ENCODE peak calls at places on chromosome 10, in seven cellular contexts. One of them, this sample, is unnamed.

GRCh38 chr10:48289652-48290238 is 15.2 kb upstream of the FRMPD2 start:
- DNase-seq in cardiac muscle cell: peak; percentile 85
- DNase-seq in CD8-positive, alpha-beta T cell: peak; percentile 60
- DNase-seq in HL-60: peak; percentile 31
- DNase-seq in AG10803: peak; percentile 39
- DNase-seq in ascending aorta: no peak
- DNase-seq in brain microvascular endothelial cell: peak; percentile 43
- DNase-seq in this sample: no peak

GRCh38 chr10:67912330-67912946 is 28.0 kb downstream of the SIRT1 start:
- DNase-seq in cardiac muscle cell: no peak
- DNase-seq in CD8-positive, alpha-beta T cell: no peak
- DNase-seq in HL-60: no peak
- DNase-seq in AG10803: peak; percentile 75
- DNase-seq in ascending aorta: no peak
- DNase-seq in brain microvascular endothelial cell: peak; percentile 1
- DNase-seq in this sample: no peak

GRCh38 chr10:97718659-97719142 is 5.2 kb downstream of the MARVELD1 start:
- DNase-seq in cardiac muscle cell: no peak
- DNase-seq in CD8-positive, alpha-beta T cell: no peak
- DNase-seq in HL-60: no peak
- DNase-seq in AG10803: peak; percentile 62
- DNase-seq in ascending aorta: peak; percentile 75
- DNase-seq in brain microvascular endothelial cell: no peak
- DNase-seq in this sample: peak; percentile 99

GRCh38 chr10:63268139-63268797 is 135.1 kb downstream of the NRBF2 start:
- DNase-seq in cardiac muscle cell: peak; percentile 27
- DNase-seq in CD8-positive, alpha-beta T cell: no peak
- DNase-seq in HL-60: no peak
- DNase-seq in AG10803: peak; percentile 25
- DNase-seq in ascending aorta: no peak
- DNase-seq in brain microvascular endothelial cell: no peak
- DNase-seq in this sample: no peak

GRCh38 chr10:59991661-59992060 is 85.3 kb upstream of the CCDC6 start:
- DNase-seq in cardiac muscle cell: no peak
- DNase-seq in CD8-positive, alpha-beta T cell: no peak
- DNase-seq in HL-60: peak; percentile 39
- DNase-seq in AG10803: peak; percentile 3
- DNase-seq in ascending aorta: no peak
- DNase-seq in brain microvascular endothelial cell: peak; percentile 38
- DNase-seq in this sample: peak; percentile 86

GRCh38 chr10:132828681-132829080 is 42.7 kb upstream of the NKX6-2 start:
- DNase-seq in cardiac muscle cell: no peak
- DNase-seq in CD8-positive, alpha-beta T cell: no peak
- DNase-seq in HL-60: no peak
- DNase-seq in AG10803: no peak
- DNase-seq in ascending aorta: no peak
- DNase-seq in brain microvascular endothelial cell: no peak
- DNase-seq in this sample: no peak

GRCh38 chr10:122461367-122461728 is at the start of gene HTRA1:
- DNase-seq in cardiac muscle cell: peak; percentile 91
- DNase-seq in CD8-positive, alpha-beta T cell: no peak
- DNase-seq in HL-60: no peak
- DNase-seq in AG10803: peak; percentile 73
- DNase-seq in ascending aorta: peak; percentile 88
- DNase-seq in brain microvascular endothelial cell: no peak
- DNase-seq in this sample: no peak

GRCh38 chr10:104680467-104681401 is 39.6 kb downstream of the SORCS3 start:
- DNase-seq in cardiac muscle cell: peak; percentile 58
- DNase-seq in CD8-positive, alpha-beta T cell: no peak
- DNase-seq in HL-60: no peak
- DNase-seq in AG10803: no peak
- DNase-seq in ascending aorta: no peak
- DNase-seq in brain microvascular endothelial cell: no peak
- DNase-seq in this sample: no peak

GRCh38 chr10:101214446-101215396 is 14.5 kb downstream of the LBX1 start:
- DNase-seq in cardiac muscle cell: peak; percentile 86
- DNase-seq in CD8-positive, alpha-beta T cell: peak; percentile 83
- DNase-seq in HL-60: peak; percentile 46
- DNase-seq in AG10803: no peak
- DNase-seq in ascending aorta: no peak
- DNase-seq in brain microvascular endothelial cell: no peak
- DNase-seq in this sample: no peak

GRCh38 chr10:59873924-59874323 is 32.4 kb downstream of the CCDC6 start:
- DNase-seq in cardiac muscle cell: no peak
- DNase-seq in CD8-positive, alpha-beta T cell: no peak
- DNase-seq in HL-60: no peak
- DNase-seq in AG10803: no peak
- DNase-seq in ascending aorta: no peak
- DNase-seq in brain microvascular endothelial cell: no peak
- DNase-seq in this sample: peak; percentile 57

GRCh38 chr10:116561026-116561425 is 15.3 kb downstream of the PNLIP start:
- DNase-seq in cardiac muscle cell: no peak
- DNase-seq in CD8-positive, alpha-beta T cell: no peak
- DNase-seq in HL-60: no peak
- DNase-seq in AG10803: no peak
- DNase-seq in ascending aorta: no peak
- DNase-seq in brain microvascular endothelial cell: no peak
- DNase-seq in this sample: no peak

GRCh38 chr10:95286707-95287106 is 4.1 kb downstream of the PDLIM1 start:
- DNase-seq in cardiac muscle cell: no peak
- DNase-seq in CD8-positive, alpha-beta T cell: no peak
- DNase-seq in HL-60: no peak
- DNase-seq in AG10803: no peak
- DNase-seq in ascending aorta: no peak
- DNase-seq in brain microvascular endothelial cell: no peak
- DNase-seq in this sample: no peak

GRCh38 chr10:130934333-130935035 is 377.0 kb downstream of the TCERG1L start:
- DNase-seq in cardiac muscle cell: no peak
- DNase-seq in CD8-positive, alpha-beta T cell: no peak
- DNase-seq in HL-60: no peak
- DNase-seq in AG10803: no peak
- DNase-seq in ascending aorta: no peak
- DNase-seq in brain microvascular endothelial cell: no peak
- DNase-seq in this sample: no peak

DNA sequence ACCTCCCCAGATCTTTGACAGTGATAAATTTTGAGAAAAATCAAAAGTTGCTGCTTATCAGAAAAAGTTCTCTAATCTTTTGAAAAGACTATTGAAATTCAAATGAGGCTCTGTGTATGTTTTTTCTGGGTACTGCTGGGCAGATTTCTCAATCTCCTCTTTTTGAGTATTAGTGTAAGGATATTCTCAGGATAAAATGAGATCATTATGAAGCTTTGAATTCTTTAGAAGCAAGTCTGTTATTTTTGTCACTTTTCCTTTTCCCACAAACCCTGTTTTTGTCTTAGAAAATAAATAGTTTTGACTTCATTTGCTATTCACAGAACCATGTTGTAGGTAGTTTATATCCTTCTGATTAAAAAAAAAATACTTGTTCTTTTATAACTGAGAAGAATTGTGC is 7.9 kb downstream of the STAM start:
- DNase-seq in cardiac muscle cell: no peak
- DNase-seq in CD8-positive, alpha-beta T cell: no peak
- DNase-seq in HL-60: no peak
- DNase-seq in AG10803: peak; percentile 44
- DNase-seq in ascending aorta: no peak
- DNase-seq in brain microvascular endothelial cell: no peak
- DNase-seq in this sample: no peak
- H3K4me3 ChIP-seq in cardiac muscle cell: no peak overlapping the region
- H3K4me3 ChIP-seq in CD8-positive, alpha-beta T cell: no peak overlapping the region
- H3K4me3 ChIP-seq in HL-60: no peak overlapping the region
- H3K4me3 ChIP-seq in AG10803: no peak overlapping the region
- H3K4me3 ChIP-seq in ascending aorta: no peak overlapping the region
- H3K4me3 ChIP-seq in brain microvascular endothelial cell: no peak overlapping the region
- H3K4me3 ChIP-seq in this sample: no peak overlapping the region

DNA sequence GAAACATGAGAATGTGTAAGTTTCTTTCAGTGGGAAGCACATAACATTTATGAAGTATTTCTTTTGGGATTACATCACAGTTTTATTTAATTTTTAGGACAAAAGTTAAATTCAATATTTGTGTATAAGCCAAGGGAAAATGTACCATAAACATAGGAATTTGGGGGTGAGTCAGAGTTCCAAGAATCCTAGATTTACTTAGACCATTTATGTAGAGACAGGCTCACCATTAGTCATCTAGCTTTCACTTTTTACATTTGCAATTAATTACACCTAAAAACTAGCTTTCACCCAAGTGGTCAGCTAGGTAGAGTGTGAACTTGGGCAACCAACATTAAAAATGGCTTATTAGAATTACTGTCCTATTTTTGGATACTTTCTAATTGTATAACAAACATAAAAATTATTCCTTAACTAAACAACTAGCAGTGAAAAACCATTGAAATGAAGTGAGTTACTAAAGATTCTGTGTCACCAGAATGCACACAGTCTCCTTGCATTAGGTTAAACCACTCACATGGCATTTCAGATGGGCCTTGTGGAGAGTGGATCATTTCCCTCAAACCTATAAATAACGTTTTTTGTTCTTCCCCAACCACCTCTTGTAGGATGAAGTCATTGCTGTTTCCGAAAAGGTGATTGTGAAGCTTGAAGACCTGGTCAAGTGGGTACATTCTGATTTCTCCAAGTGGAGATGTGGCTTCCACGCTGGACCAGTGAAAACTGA is 38.2 kb downstream of the ARID5B start:
- DNase-seq in cardiac muscle cell: no peak
- DNase-seq in CD8-positive, alpha-beta T cell: no peak
- DNase-seq in HL-60: no peak
- DNase-seq in AG10803: peak; percentile 78
- DNase-seq in ascending aorta: no peak
- DNase-seq in brain microvascular endothelial cell: peak; percentile 46
- DNase-seq in this sample: no peak
- H3K4me3 ChIP-seq in cardiac muscle cell: no peak overlapping the region
- H3K4me3 ChIP-seq in CD8-positive, alpha-beta T cell: no peak overlapping the region
- H3K4me3 ChIP-seq in HL-60: no peak overlapping the region
- H3K4me3 ChIP-seq in AG10803: no peak overlapping the region
- H3K4me3 ChIP-seq in ascending aorta: no peak overlapping the region
- H3K4me3 ChIP-seq in brain microvascular endothelial cell: no peak overlapping the region
- H3K4me3 ChIP-seq in this sample: no peak overlapping the region

GRCh38 chr10:99927719-99928280 is 81.9 kb downstream of the DNMBP start:
- DNase-seq in cardiac muscle cell: no peak
- DNase-seq in CD8-positive, alpha-beta T cell: no peak
- DNase-seq in HL-60: peak; percentile 12
- DNase-seq in AG10803: no peak
- DNase-seq in ascending aorta: no peak
- DNase-seq in brain microvascular endothelial cell: no peak
- DNase-seq in this sample: no peak

GRCh38 chr10:99929360-99929759 is 80.4 kb downstream of the DNMBP start:
- DNase-seq in cardiac muscle cell: no peak
- DNase-seq in CD8-positive, alpha-beta T cell: no peak
- DNase-seq in HL-60: no peak
- DNase-seq in AG10803: no peak
- DNase-seq in ascending aorta: no peak
- DNase-seq in brain microvascular endothelial cell: no peak
- DNase-seq in this sample: no peak

GRCh38 chr10:99924856-99925255 is 84.9 kb downstream of the DNMBP start:
- DNase-seq in cardiac muscle cell: no peak
- DNase-seq in CD8-positive, alpha-beta T cell: no peak
- DNase-seq in HL-60: no peak
- DNase-seq in AG10803: no peak
- DNase-seq in ascending aorta: no peak
- DNase-seq in brain microvascular endothelial cell: no peak
- DNase-seq in this sample: no peak

GRCh38 chr10:99924451-99924850 is 85.3 kb downstream of the DNMBP start:
- DNase-seq in cardiac muscle cell: no peak
- DNase-seq in CD8-positive, alpha-beta T cell: no peak
- DNase-seq in HL-60: no peak
- DNase-seq in AG10803: no peak
- DNase-seq in ascending aorta: no peak
- DNase-seq in brain microvascular endothelial cell: no peak
- DNase-seq in this sample: no peak

DNA sequence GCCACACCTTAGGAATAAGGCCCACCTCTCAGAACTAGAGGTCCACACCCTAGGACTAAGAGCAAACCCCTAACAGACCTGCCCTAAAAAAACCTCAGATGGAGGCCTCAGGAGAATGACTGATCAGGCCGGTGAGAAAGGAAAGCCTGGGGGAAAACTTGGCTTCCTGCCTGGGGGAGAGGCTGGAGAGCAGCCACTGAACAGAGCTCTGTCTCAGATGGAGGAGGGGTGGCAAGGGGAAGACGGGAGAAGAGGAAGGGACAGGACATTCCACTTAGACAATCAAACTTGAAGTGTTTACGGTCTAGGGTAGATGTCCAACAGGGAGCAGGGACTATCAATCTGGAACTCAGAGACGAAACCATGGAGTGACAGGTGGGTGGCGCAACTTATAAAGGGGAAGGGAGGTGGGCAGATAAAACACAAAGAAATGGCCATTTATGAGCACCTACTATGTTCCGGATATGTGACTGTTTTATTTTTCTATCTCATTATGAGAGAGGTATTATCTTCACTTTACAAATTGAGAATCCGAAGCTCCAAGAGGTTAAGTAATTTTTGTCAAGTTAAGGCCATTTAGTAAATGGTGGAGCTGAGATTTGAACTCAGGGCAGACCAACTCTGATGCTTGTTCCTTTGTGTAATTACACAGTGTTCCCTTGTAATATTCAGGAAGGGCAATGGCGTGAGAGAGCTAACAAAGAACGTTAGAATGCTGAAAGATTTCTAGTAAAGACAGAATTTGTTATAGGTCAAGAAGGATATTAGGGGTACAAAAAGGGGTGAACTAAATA is 82.6 kb downstream of the DNMBP start:
- DNase-seq in cardiac muscle cell: peak; percentile 19
- DNase-seq in CD8-positive, alpha-beta T cell: no peak
- DNase-seq in HL-60: no peak
- DNase-seq in AG10803: peak; percentile 36
- DNase-seq in ascending aorta: no peak
- DNase-seq in brain microvascular endothelial cell: peak; percentile 62
- DNase-seq in this sample: no peak
- H3K4me3 ChIP-seq in cardiac muscle cell: no peak overlapping the region
- H3K4me3 ChIP-seq in CD8-positive, alpha-beta T cell: no peak overlapping the region
- H3K4me3 ChIP-seq in HL-60: no peak overlapping the region
- H3K4me3 ChIP-seq in AG10803: no peak overlapping the region
- H3K4me3 ChIP-seq in ascending aorta: no peak overlapping the region
- H3K4me3 ChIP-seq in brain microvascular endothelial cell: no peak overlapping the region
- H3K4me3 ChIP-seq in this sample: peak overlapping the region; percentile 54

DNA sequence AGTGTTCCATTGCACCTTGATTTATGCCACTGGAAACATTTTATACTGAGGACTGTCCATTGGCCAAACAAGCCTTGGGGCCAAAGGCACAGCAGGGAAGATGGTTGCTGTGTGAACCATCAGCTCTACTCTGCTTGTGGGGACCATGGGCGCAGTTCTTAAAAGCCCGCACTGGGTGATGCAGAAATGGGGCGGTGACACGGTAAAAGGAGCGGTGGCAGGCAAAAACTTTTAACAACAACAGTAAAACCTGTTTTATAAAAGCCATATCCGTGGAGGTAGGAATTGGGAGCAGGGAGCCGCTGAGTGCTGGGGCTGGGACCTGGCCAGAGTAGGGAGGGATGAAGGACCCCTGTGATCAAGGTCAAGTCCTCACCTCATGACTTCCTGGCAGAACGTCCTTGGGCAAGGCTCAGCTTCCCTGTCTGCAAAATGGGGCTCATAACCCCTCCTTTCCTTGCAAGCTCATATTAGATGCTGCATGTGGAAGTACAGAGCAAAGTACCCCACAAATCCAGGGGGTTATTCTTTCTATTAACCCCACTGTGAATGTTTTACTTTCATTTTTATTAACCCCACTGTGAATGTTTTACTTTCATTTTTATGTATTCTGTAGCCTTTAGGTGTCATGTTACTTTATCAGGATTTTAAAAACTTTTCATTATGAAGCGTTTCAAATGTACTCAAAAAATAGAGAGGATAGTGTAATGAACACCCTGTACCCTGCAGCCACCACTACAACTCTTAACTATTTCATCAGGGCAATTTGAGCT is 78.3 kb downstream of the GRK5 start:
- DNase-seq in cardiac muscle cell: no peak
- DNase-seq in CD8-positive, alpha-beta T cell: no peak
- DNase-seq in HL-60: no peak
- DNase-seq in AG10803: no peak
- DNase-seq in ascending aorta: no peak
- DNase-seq in brain microvascular endothelial cell: no peak
- DNase-seq in this sample: no peak
- H3K4me3 ChIP-seq in cardiac muscle cell: no peak overlapping the region
- H3K4me3 ChIP-seq in CD8-positive, alpha-beta T cell: no peak overlapping the region
- H3K4me3 ChIP-seq in HL-60: no peak overlapping the region
- H3K4me3 ChIP-seq in AG10803: no peak overlapping the region
- H3K4me3 ChIP-seq in ascending aorta: no peak overlapping the region
- H3K4me3 ChIP-seq in brain microvascular endothelial cell: no peak overlapping the region
- H3K4me3 ChIP-seq in this sample: no peak overlapping the region

This sample was measured in LNCaP clone FGC.